ENCODE peak calls at places on chromosomes 3 and 15, in four cellular contexts. M is GM12878, C is HepG2, S is K562. K is an unnamed sample.

GRCh38 chr3:31531465-31531991 is 1.2 kb upstream of the STT3B start:
- DNase-seq in M (no peak), C (no peak), S (peak), K (peak)

GRCh38 chr15:77808077-77808476 is 175.4 kb upstream of the LINGO1 start:
- DNase-seq in M (no peak), S (no peak), C (no peak), K (no peak)

GRCh38 chr3:134430950-134431445 is 54.8 kb downstream of the ANAPC13 start:
- DNase-seq in S (no peak), C (no peak), M (no peak), K (peak)

GRCh38 chr15:78365931-78366330 is 25.8 kb downstream of the CRABP1 start:
- DNase-seq in S (no peak), C (no peak), M (no peak), K (no peak)

GRCh38 chr3:154071154-154071553 is 50.0 kb upstream of the ARHGEF26 start:
- DNase-seq in C (no peak), S (no peak), M (no peak), K (no peak)

GRCh38 chr3:116037954-116038911 is 407.1 kb downstream of the LSAMP start:
- DNase-seq in S (peak), C (no peak), M (peak), K (no peak)

GRCh38 chr3:12687948-12688347 is 24.0 kb upstream of the RAF1 start:
- DNase-seq in C (no peak), S (no peak), M (no peak), K (no peak)

GRCh38 chr15:43370310-43370974 is 401 bp downstream of the ZSCAN29 start:
- DNase-seq in C (peak), M (no peak), S (peak), K (peak)

GRCh38 chr3:150414989-150415388 is 6.9 kb downstream of the TSC22D2 start:
- DNase-seq in S (no peak), C (no peak), M (no peak), K (peak)

GRCh38 chr3:1227111-1227510 is 134.3 kb downstream of the CNTN6 start:
- DNase-seq in S (no peak), C (no peak), M (no peak), K (no peak)

GRCh38 chr3:59809750-59810444 is 760.1 kb upstream of the CFAP20DC start:
- DNase-seq in M (no peak), S (no peak), C (no peak), K (peak)

GRCh38 chr3:59812188-59812587 is 762.4 kb upstream of the CFAP20DC start:
- DNase-seq in S (no peak), M (no peak), C (no peak), K (no peak)

GRCh38 chr3:59809016-59809415 is 759.2 kb upstream of the CFAP20DC start:
- DNase-seq in C (no peak), S (no peak), M (no peak), K (peak)

GRCh38 chr3:59816312-59816711 is 766.5 kb upstream of the CFAP20DC start:
- DNase-seq in C (no peak), S (no peak), M (no peak), K (no peak)

DNA sequence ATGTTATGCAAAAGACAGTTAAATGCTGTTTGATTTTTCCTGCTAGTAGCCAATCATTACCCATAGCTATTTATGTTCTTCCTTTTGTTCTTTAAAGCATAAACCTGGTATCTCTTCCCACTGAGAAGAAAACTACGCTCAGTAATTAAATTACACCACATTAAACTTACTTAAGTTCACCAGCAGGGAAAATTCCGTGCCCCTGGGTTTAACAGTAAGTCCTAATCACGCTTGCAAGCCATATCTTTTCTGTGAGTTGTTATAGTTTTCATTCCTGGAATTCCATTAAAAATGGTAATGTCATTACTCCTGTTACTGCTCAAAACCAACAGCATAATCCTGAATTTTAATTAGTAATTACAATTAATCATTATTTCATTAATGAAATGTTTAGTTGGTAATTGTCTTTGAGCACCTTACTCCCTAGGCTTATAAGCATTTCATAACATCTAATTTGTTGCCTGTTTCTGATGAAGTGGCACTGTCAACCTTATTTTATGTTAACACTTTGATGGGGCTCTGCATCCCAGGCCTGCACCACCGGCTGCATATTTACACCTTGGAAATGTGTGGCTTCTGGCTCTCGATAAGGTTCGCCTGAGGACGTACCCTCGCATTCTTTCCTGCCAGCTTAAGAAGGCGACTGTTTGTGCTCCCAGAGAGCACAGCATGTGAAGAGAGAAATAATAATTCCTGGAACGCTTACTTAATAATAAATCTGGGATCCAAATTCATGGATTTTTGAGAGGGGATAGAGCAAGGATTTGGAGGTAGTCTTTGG is 763.1 kb upstream of the CFAP20DC start:
- DNase-seq in M (no peak), S (no peak), C (no peak), K (peak)
- TF ChIP-seq CEBPB in M (no peak), S (no peak), C (no peak), K (no peak)

GRCh38 chr3:40951636-40952035 is 247.7 kb upstream of the CTNNB1 start:
- DNase-seq in S (no peak), M (no peak), C (no peak), K (no peak)
- TF ChIP-seq MXI1 in S (no peak), M (no peak), C (no peak), K (no peak)

GRCh38 chr3:157156844-157157635 is 2.9 kb downstream of the CCNL1 start:
- DNase-seq in C (peak), S (peak), M (no peak), K (peak)
- TF ChIP-seq CEBPB in C (no peak), S (no peak), M (no peak), K (peak)

DNA sequence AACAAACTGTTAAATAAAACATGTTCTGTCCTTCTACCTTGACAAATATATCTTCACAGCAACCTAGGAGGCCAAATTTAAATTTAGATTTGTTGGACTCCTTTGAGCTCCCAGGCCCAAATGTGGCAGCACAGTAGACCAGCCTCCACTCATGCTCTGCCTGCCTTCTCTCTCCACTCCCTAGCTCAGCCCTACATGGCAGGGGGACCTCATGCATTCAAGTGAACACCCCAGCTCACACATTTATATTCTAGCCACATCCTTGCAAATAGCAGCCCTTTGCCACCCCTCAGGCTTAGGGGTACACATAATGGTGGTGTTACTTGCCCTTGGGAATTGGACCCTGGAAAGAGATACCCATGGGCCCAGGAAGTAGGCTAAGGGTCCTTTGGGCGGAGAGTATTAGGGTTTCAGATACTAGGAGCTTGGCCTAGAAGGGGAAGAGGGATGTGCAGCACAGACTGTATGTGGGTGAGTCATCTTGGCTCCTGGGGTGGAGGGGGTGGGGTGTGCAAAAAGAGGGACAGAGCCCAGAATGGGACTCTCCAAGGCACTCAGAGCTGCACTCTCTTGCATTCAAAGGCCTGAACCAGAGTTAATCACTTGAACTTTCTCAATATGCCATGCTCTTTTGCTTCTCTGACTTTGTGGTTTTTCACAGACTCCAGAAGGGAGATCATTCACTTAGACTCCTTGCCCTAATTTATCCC is 268.4 kb upstream of the ROPN1 start:
- DNase-seq in C (no peak), M (no peak), S (peak), K (peak)
- TF ChIP-seq MXI1 in C (no peak), M (no peak), S (no peak), K (no peak)

GRCh38 chr15:64029111-64029510 is 17.2 kb downstream of the DAPK2 start:
- DNase-seq in M (no peak), C (no peak), S (no peak), K (no peak)
- TF ChIP-seq CEBPB in M (no peak), C (no peak), S (no peak), K (no peak)

GRCh38 chr3:141306276-141306675 is 62.0 kb upstream of the ZBTB38 start:
- DNase-seq in C (no peak), S (no peak), M (no peak), K (peak)

GRCh38 chr3:141303481-141304223 is 64.7 kb upstream of the ZBTB38 start:
- DNase-seq in C (peak), M (peak), S (peak), K (peak)

GRCh38 chr3:141306922-141307321 is 61.4 kb upstream of the ZBTB38 start:
- DNase-seq in M (no peak), C (no peak), S (no peak), K (no peak)

GRCh38 chr3:141305436-141305835 is 62.9 kb upstream of the ZBTB38 start:
- DNase-seq in M (no peak), S (no peak), C (peak), K (peak)

GRCh38 chr3:141302364-141303141 is 65.8 kb upstream of the ZBTB38 start:
- DNase-seq in C (no peak), M (no peak), S (no peak), K (peak)
- TF ChIP-seq MXI1 in C (no peak), M (no peak), S (no peak), K (no peak)

GRCh38 chr3:179565496-179565895 is 2.8 kb downstream of the ACTL6A start:
- DNase-seq in M (peak), S (no peak), C (no peak), K (no peak)
- TF ChIP-seq CEBPB in M (no peak), S (no peak), C (no peak), K (no peak)

GRCh38 chr3:59317386-59317785 is 267.6 kb upstream of the CFAP20DC start:
- DNase-seq in C (no peak), S (no peak), M (no peak), K (no peak)

GRCh38 chr3:59310736-59311135 is 260.9 kb upstream of the CFAP20DC start:
- DNase-seq in S (no peak), M (no peak), C (no peak), K (no peak)

GRCh38 chr3:59308684-59309083 is 258.9 kb upstream of the CFAP20DC start:
- DNase-seq in C (no peak), S (peak), M (no peak), K (no peak)

GRCh38 chr3:59308001-59308400 is 258.2 kb upstream of the CFAP20DC start:
- DNase-seq in C (no peak), S (no peak), M (no peak), K (no peak)

DNA sequence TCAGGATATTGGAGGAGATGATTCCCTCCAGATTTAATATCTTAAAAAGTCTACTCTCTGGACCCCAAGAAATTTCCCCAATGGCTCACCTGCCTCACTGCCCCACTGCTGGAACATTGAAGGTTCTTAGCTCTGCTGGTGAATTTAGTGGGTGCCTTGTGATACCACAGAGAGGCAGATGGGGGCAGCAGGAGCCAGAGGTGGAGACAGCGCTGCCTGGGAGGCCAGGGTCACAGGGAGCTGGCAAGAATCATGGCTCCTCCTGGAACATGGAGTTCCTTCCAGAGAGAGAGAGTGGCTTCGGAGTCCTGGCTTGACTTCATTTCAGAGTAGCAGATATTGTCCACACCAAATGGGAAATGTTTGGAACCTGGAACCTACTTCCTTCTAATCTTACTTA is 263.5 kb upstream of the CFAP20DC start:
- DNase-seq in M (no peak), S (peak), C (peak), K (peak)
- TF ChIP-seq MXI1 in M (no peak), S (no peak), C (no peak), K (no peak)

GRCh38 chr15:51793521-51793920 is 35.9 kb upstream of the TMOD3 start:
- DNase-seq in M (no peak), S (no peak), C (no peak), K (no peak)
- TF ChIP-seq CEBPB in M (no peak), S (no peak), C (no peak), K (no peak)

GRCh38 chr15:65214010-65214409 is 2.7 kb upstream of the CILP start:
- DNase-seq in C (no peak), M (no peak), S (peak), K (no peak)

GRCh38 chr15:65209701-65210643 is 1.3 kb downstream of the CILP start:
- DNase-seq in M (no peak), S (no peak), C (no peak), K (no peak)

GRCh38 chr15:65211157-65211982 is at the start of gene CILP:
- DNase-seq in M (no peak), S (no peak), C (no peak), K (peak)

GRCh38 chr15:65213241-65213640 is 2.0 kb upstream of the CILP start:
- DNase-seq in S (no peak), M (no peak), C (no peak), K (no peak)

DNA sequence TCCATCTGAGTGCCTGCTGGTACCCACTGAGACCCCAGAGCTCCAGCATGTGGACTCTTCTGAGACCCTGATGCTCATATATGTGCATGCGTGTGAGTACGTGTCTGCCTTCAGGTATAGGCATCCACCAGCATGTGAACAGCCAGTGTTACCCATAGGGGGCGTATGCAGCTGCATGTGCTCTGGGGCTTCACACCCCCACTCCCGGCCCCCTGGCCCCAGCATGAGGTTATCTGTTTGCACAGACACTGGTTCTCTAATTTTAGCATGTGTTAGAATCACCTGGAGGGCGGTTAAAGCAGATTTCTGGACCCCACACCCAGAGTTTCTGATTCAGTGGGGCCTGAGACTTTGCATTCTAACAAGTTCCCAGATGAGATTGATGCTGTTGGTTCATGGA is 824 bp upstream of the CILP start:
- DNase-seq in S (peak), M (no peak), C (peak), K (no peak)
- TF ChIP-seq MXI1 in S (no peak), M (no peak), C (no peak), K (no peak)

K was measured in IMR-90.